ENCODE peak calls at places on chromosomes 4 and X, in eight cellular contexts. A is GM23248, F is lung microvascular endothelial cell, M is right atrium auricular region, W is NCI-H1092, K is coronary artery, V is small intestine, Z is K562. H is an unnamed sample.

GRCh38 chrX:12961191-12961718 is 13.7 kb upstream of the TMSB4X start:
- DNase-seq in A (peak), F (no peak), M (no peak), W (no peak), K (no peak), V (no peak), Z (no peak), H (no peak)

GRCh38 chr4:100061835-100062234 is 111.8 kb upstream of the H2AZ1 start:
- DNase-seq in A (peak), F (no peak), M (no peak), W (no peak), K (no peak), V (no peak), Z (no peak), H (no peak)

GRCh38 chr4:169253087-169253675 is 17.6 kb downstream of the SH3RF1 start:
- DNase-seq in A (no peak), F (no peak), M (no peak), W (no peak), K (no peak), V (no peak), Z (no peak), H (no peak)

GRCh38 chrX:130772313-130773140 is 130.5 kb downstream of the ENOX2 start:
- DNase-seq in A (peak), F (no peak), M (no peak), W (peak), K (no peak), V (no peak), Z (no peak), H (no peak)

GRCh38 chr4:99404595-99405287 is 30.4 kb downstream of the ADH7 start:
- DNase-seq in A (peak), F (peak), M (no peak), W (no peak), K (no peak), V (peak), Z (no peak), H (no peak)

GRCh38 chr4:16199132-16199531 is 27.1 kb downstream of the TAPT1 start:
- DNase-seq in A (peak), F (peak), M (no peak), W (no peak), K (no peak), V (peak), Z (no peak), H (no peak)

GRCh38 chr4:169621754-169622481 is 1.5 kb downstream of the CLCN3 start:
- DNase-seq in A (peak), F (peak), M (no peak), W (no peak), K (no peak), V (peak), Z (no peak), H (no peak)

GRCh38 chr4:71648448-71648847 is 135.4 kb downstream of the GC start:
- DNase-seq in A (no peak), F (no peak), M (no peak), W (no peak), K (no peak), V (no peak), Z (no peak), H (no peak)

GRCh38 chr4:47109379-47109778 is 78.0 kb downstream of the GABRB1 start:
- DNase-seq in A (no peak), F (no peak), M (no peak), W (no peak), K (no peak), V (no peak), Z (no peak), H (no peak)

GRCh38 chrX:155745792-155746191 is 133.0 kb upstream of the TMLHE start:
- DNase-seq in A (peak), F (peak), M (peak), W (peak), K (no peak), V (peak), Z (no peak), H (no peak)

GRCh38 chrX:120419465-120419864 is 49.6 kb downstream of the LAMP2 start:
- DNase-seq in A (no peak), F (no peak), M (no peak), W (no peak), K (no peak), V (peak), Z (no peak), H (no peak)

GRCh38 chrX:48505481-48505880 is 3.3 kb upstream of the PORCN start:
- DNase-seq in A (no peak), F (no peak), M (no peak), W (no peak), K (no peak), V (no peak), Z (no peak), H (no peak)

H was measured in dorsolateral prefrontal cortex.